ENCODE peak calls at places on chromosomes 5 and 9, in eight cellular contexts. T, B, V, U, G, Q, N and E are unnamed samples. For H3K4me1, the result is how much of the 10 kb centered on the place peaks cover.

GRCh38 chr5:163269624-163270023 is 167.8 kb upstream of the CCNG1 start:
- DNase-seq in T (no peak), U (no peak), Q (peak), N (no peak), B (no peak), G (no peak), V (peak), E (no peak)

GRCh38 chr5:5419291-5420210 is 2.9 kb upstream of the ICE1 start:
- DNase-seq in B (no peak), U (no peak), T (peak), N (peak), V (peak), G (no peak), Q (peak), E (no peak)

GRCh38 chr9:122268041-122268814 is 3.5 kb downstream of the MRRF start:
- DNase-seq in U (no peak), T (no peak), V (no peak), G (no peak), Q (no peak), B (no peak), N (no peak), E (no peak)

GRCh38 chr5:125564336-125564975 is 818.0 kb upstream of the ZNF608 start:
- DNase-seq in B (no peak), T (no peak), Q (no peak), N (no peak), V (no peak), G (no peak), U (no peak), E (no peak)

GRCh38 chr5:108382784-108383358 is 973 bp upstream of the FBXL17 start:
- DNase-seq in G (peak), N (no peak), U (no peak), T (peak), B (no peak), Q (no peak), V (no peak), E (no peak)

GRCh38 chr5:78597068-78597857 is 51.3 kb downstream of the LHFPL2 start:
- DNase-seq in N (no peak), Q (peak), U (no peak), G (no peak), T (no peak), B (no peak), V (peak), E (peak)

GRCh38 chr5:6703791-6704190 is 9.4 kb upstream of the TENT4A start:
- DNase-seq in N (no peak), G (no peak), B (no peak), V (no peak), U (no peak), T (no peak), Q (no peak), E (peak)

GRCh38 chr5:74673011-74673790 is 11.8 kb upstream of the HEXB start:
- DNase-seq in G (no peak), V (peak), N (no peak), U (no peak), B (peak), T (peak), Q (peak), E (peak)

GRCh38 chr9:124415852-124416484 is 726 bp upstream of the PSMB7 start:
- DNase-seq in U (no peak), N (no peak), B (no peak), T (no peak), V (no peak), Q (no peak), G (no peak), E (no peak)

GRCh38 chr5:609088-609370 is 3.1 kb upstream of the CEP72 start:
- DNase-seq in N (no peak), G (no peak), Q (no peak), B (no peak), U (no peak), T (no peak), V (no peak), E (no peak)

GRCh38 chr9:91902465-91903125 is 47.4 kb downstream of the ROR2 start:
- DNase-seq in N (no peak), U (no peak), G (no peak), Q (no peak), V (no peak), B (no peak), T (no peak), E (no peak)
- H3K4me1 ChIP-seq in N (under half), U (under half), G (under half), Q (under half), V (under half), B (under half), T (under half), E (under half)

GRCh38 chr5:110896901-110897300 is 158.1 kb downstream of the SLC25A46 start:
- DNase-seq in Q (no peak), T (no peak), U (no peak), V (no peak), B (no peak), N (no peak), G (no peak), E (no peak)

GRCh38 chr5:110903966-110904365 is 165.2 kb downstream of the SLC25A46 start:
- DNase-seq in V (no peak), Q (no peak), U (no peak), G (no peak), T (no peak), N (no peak), B (no peak), E (no peak)

GRCh38 chr5:110899566-110900412 is 161.0 kb downstream of the SLC25A46 start:
- DNase-seq in B (no peak), V (no peak), U (no peak), T (no peak), N (no peak), Q (peak), G (no peak), E (no peak)

DNA sequence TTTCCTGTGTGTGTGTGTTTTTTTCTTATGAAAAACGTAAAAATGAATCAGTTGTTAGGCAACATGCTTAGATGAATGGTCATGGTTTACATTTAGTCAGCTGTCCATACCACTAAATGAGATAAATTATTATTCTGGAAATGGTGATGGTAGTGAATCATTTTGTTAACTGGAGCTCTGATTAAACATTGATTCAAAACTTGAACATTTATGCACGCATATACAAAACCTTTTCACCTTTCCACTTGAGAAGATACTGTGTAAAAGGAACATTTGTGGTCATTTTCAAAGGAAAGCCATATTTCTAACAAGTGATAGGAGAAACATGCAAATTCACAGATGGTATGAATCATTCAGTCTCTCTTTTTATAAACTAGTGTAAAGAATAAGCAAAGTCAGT is 162.0 kb downstream of the SLC25A46 start:
- DNase-seq in Q (peak), T (no peak), V (peak), B (no peak), N (no peak), G (no peak), U (no peak), E (no peak)
- H3K27ac ChIP-seq in Q (peak), T (peak), V (no peak), B (no peak), N (no peak), G (no peak), U (no peak), E (peak)

GRCh38 chr5:176823076-176823481 is 12.7 kb downstream of the UNC5A start:
- DNase-seq in V (no peak), T (peak), U (no peak), Q (peak), G (no peak), N (no peak), B (no peak), E (no peak)
- H3K4me3 ChIP-seq in V (no peak), T (no peak), U (no peak), Q (no peak), G (no peak), N (no peak), B (no peak), E (no peak)

GRCh38 chr9:38019731-38020130 is 49.3 kb downstream of the SHB start:
- DNase-seq in V (no peak), N (no peak), U (no peak), T (no peak), B (no peak), Q (no peak), G (no peak), E (no peak)
- H3K4me1 ChIP-seq in V (half or more), N (under half), U (half or more), T (half or more), B (under half), Q (half or more), G (under half), E (half or more)